ENCODE peak calls at places on chromosome 1, in six cellular contexts. F, N, A, O, E and C are unnamed samples.

GRCh38 chr1:109882288-109883245 is 28.1 kb upstream of the CSF1 start:
- DNase-seq in A (no peak), F (no peak), O (no peak), E (no peak), N (no peak), C (no peak)

GRCh38 chr1:166905930-166906329 is 29.9 kb upstream of the TADA1 start:
- DNase-seq in A (peak; percentile 82), E (no peak), O (no peak), F (no peak), N (no peak), C (no peak)

GRCh38 chr1:63915121-63915520 is 141.3 kb downstream of the ROR1 start:
- DNase-seq in E (no peak), N (peak; percentile 58), O (no peak), F (no peak), A (peak; percentile 40), C (no peak)

GRCh38 chr1:80825067-80825466 is 975.7 kb upstream of the ADGRL2 start:
- DNase-seq in O (no peak), N (no peak), A (no peak), F (no peak), E (no peak), C (no peak)

GRCh38 chr1:91765293-91765692 is 120.7 kb downstream of the TGFBR3 start:
- DNase-seq in A (no peak), E (no peak), F (no peak), O (no peak), N (no peak), C (no peak)

GRCh38 chr1:94544706-94545490 is 3.3 kb upstream of the F3 start:
- DNase-seq in N (no peak), A (peak; percentile 90), F (no peak), O (no peak), E (no peak), C (no peak)

GRCh38 chr1:84505167-84506001 is 802 bp upstream of the SPATA1 start:
- DNase-seq in E (no peak), O (peak; percentile 29), A (peak; percentile 71), N (no peak), F (no peak), C (no peak)

GRCh38 chr1:28775121-28775942 is 36.6 kb upstream of the OPRD1 start:
- DNase-seq in A (peak; percentile 59), N (peak; percentile 90), F (peak; percentile 54), O (peak; percentile 72), E (peak; percentile 72), C (peak; percentile 96)

GRCh38 chr1:43152866-43153265 is 19.2 kb downstream of the EBNA1BP2 start:
- DNase-seq in O (no peak), E (no peak), F (no peak), N (no peak), A (peak; percentile 1), C (no peak)

GRCh38 chr1:118151312-118151937 is 33.6 kb downstream of the SPAG17 start:
- DNase-seq in F (no peak), E (peak; percentile 25), N (peak; percentile 83), A (peak; percentile 82), O (peak; percentile 48), C (no peak)

GRCh38 chr1:17434016-17434415 is 5.5 kb downstream of the RCC2 start:
- DNase-seq in F (no peak), E (no peak), A (no peak), O (no peak), N (peak; percentile 79), C (no peak)

GRCh38 chr1:150516050-150516591 is 569 bp downstream of the FALEC start:
- DNase-seq in N (peak; percentile 66), F (no peak), A (peak; percentile 49), O (no peak), E (no peak), C (no peak)

GRCh38 chr1:19385869-19386591 is 73.9 kb downstream of the SLC66A1 start:
- DNase-seq in E (peak; percentile 80), N (no peak), A (peak; percentile 93), O (peak; percentile 70), F (no peak), C (peak; percentile 80)

GRCh38 chr1:234900601-234901000 is 228.0 kb downstream of the TOMM20 start:
- DNase-seq in N (no peak), E (no peak), O (no peak), F (no peak), A (no peak), C (no peak)

GRCh38 chr1:116491985-116492811 is 78.6 kb downstream of the CD58 start:
- DNase-seq in E (no peak), F (no peak), A (peak; percentile 63), O (no peak), N (no peak), C (no peak)

GRCh38 chr1:199041173-199041914 is 402.5 kb downstream of the PTPRC start:
- DNase-seq in N (no peak), A (no peak), F (no peak), O (no peak), E (no peak), C (no peak)

GRCh38 chr1:181284978-181285377 is 196.5 kb downstream of the IER5 start:
- DNase-seq in A (no peak), E (no peak), F (no peak), O (no peak), N (no peak), C (no peak)

GRCh38 chr1:47787560-47787959 is 209.6 kb downstream of the TRABD2B start:
- DNase-seq in N (no peak), F (no peak), O (no peak), A (no peak), E (no peak), C (no peak)

GRCh38 chr1:966135-966602 is at the start of gene PLEKHN1:
- DNase-seq in N (peak; percentile 88), O (no peak), E (no peak), F (peak; percentile 35), A (no peak), C (peak; percentile 89)

GRCh38 chr1:966603-967295 is 467 bp downstream of the PLEKHN1 start:
- DNase-seq in F (peak; percentile 84), A (peak; percentile 35), E (peak; percentile 53), O (peak; percentile 55), N (peak; percentile 87), C (peak; percentile 83)

GRCh38 chr1:963746-964525 is 2.3 kb upstream of the PLEKHN1 start:
- DNase-seq in N (no peak), A (no peak), F (no peak), O (no peak), E (no peak), C (peak; percentile 79)

GRCh38 chr1:964691-965525 is 1.4 kb upstream of the PLEKHN1 start:
- DNase-seq in N (no peak), F (no peak), A (no peak), O (no peak), E (no peak), C (no peak)

DNA sequence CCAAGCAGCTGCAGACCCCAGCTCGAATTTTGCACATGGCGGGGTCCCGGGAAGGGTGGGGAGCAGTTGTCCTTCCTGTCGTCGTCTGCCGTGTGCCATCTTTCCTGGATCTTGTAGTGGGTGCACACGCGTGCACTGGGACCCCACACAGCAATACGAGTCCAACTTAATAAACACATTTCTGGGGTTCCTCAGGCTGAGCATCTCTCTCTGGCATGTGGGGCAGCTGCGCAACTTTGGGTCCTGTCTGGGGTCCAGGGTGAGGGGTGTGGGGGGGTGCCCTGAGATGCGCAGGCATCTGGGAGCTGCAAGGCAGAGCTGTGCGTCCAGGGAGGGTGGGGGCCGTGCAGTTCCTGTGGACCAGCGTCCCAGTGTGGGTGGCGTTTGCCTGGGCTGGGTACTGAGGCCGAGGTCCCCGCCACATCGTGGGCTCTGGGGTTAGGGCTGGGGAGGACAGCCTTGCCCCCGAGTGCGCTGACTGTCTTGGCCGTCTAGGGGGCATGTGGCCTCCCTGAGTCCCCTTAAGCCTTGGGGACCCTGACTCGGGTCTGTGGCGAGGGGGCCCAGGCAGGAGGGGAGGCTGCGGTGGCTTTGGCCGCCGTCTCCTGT is 652 bp upstream of the PLEKHN1 start:
- DNase-seq in F (no peak), A (no peak), E (no peak), O (no peak), N (no peak), C (no peak)
- H3K4me3 ChIP-seq in F (no peak overlapping the region), A (no peak overlapping the region), E (no peak overlapping the region), O (no peak overlapping the region), N (no peak overlapping the region), C (no peak overlapping the region)

DNA sequence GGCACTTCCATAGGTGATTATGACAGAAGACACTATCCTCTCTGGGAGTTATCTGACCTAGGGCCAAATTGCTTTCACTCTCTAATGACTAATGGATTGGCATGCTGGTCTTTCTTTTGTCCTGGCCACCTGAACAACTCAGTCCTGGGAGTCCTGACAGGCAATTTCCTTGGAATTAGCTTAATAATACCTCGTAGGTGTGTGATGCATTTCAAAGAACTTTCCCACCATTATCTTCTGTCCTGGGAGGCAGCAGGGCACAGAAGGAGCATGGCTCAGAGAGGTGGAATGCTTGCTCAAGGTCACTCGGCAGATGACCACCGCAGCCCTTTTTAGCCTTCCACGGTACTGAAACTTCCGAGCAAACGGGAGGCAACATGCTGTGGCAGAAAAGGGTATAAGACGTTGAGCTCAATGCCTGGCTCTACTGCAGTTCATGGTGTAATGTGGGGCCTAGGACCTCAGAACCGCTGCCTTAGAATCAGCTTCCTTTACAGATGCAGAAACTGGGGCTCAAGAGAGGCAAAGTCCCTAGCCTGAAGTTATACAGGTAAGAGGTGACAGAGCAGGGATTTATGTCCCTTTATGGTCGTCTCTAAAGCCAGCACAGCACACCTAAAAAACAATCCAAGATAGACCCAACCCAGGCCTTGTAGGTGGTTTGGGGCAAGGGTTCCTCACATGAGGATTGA is 3.2 kb downstream of the ID3 start:
- DNase-seq in E (peak; percentile 50), O (no peak), A (peak; percentile 78), N (peak; percentile 94), F (no peak), C (no peak)
- H3K4me3 ChIP-seq in E (peak overlapping the region; percentile 55), O (no peak overlapping the region), A (peak overlapping the region; percentile 78), N (peak overlapping the region; percentile 98), F (peak overlapping the region; percentile 96), C (peak overlapping the region; percentile 90)

GRCh38 chr1:178652506-178652905 is 72.5 kb upstream of the RALGPS2 start:
- DNase-seq in N (no peak), A (no peak), F (no peak), E (no peak), O (no peak), C (no peak)
- H3K4me3 ChIP-seq in N (no peak overlapping the region), A (no peak overlapping the region), F (no peak overlapping the region), E (no peak overlapping the region), O (no peak overlapping the region), C (no peak overlapping the region)

GRCh38 chr1:165882168-165882837 is 54.9 kb downstream of the UCK2 start:
- DNase-seq in A (no peak), N (no peak), O (no peak), F (no peak), E (no peak), C (no peak)

GRCh38 chr1:165884690-165885304 is 57.4 kb downstream of the UCK2 start:
- DNase-seq in A (no peak), F (no peak), N (no peak), O (no peak), E (no peak), C (peak; percentile 31)

GRCh38 chr1:165884009-165884689 is 56.7 kb downstream of the UCK2 start:
- DNase-seq in N (peak; percentile 61), E (no peak), A (no peak), F (no peak), O (no peak), C (no peak)

GRCh38 chr1:165880993-165881392 is 53.6 kb downstream of the UCK2 start:
- DNase-seq in F (no peak), O (no peak), A (no peak), E (no peak), N (no peak), C (no peak)

DNA sequence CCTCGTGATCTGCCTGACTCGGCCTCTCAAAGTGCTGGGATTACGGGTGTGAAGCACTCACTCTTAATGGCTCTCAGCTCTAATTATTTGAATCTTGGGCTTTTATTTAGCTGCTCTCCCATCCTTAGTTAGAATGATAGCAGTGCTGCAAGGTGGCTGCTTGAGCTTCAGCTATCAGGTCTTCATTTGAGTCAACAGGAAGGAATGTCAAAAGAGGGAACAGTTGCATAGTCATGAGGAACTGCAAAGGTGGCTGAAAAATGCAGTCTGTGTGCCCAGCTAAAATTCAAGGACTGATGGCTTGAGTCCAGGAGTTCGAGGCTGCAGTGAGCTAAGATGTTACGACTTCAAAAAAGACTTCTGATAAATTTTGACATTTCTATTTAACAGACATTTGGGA is 55.6 kb downstream of the UCK2 start:
- DNase-seq in N (no peak), A (no peak), F (no peak), O (no peak), E (no peak), C (no peak)
- H3K4me3 ChIP-seq in N (no peak overlapping the region), A (no peak overlapping the region), F (no peak overlapping the region), O (no peak overlapping the region), E (no peak overlapping the region), C (no peak overlapping the region)